ENCODE peak calls at places on chromosomes 6 and 20, in four cellular contexts. One of them, this sample, is unnamed.

GRCh38 chr6:89440200-89440599 is 7.2 kb downstream of the ANKRD6 start:
- DNase-seq in memory B cell: no peak
- DNase-seq in kidney tubule cell: no peak
- DNase-seq in COR-L47: no peak
- DNase-seq in this sample: no peak

GRCh38 chr6:37714836-37715425 is 17.2 kb upstream of the MDGA1 start:
- DNase-seq in memory B cell: no peak
- DNase-seq in COR-L47: no peak
- DNase-seq in kidney tubule cell: peak; percentile 2
- DNase-seq in this sample: no peak

GRCh38 chr20:25867776-25868649 is 171.4 kb upstream of the ZNF337 start:
- DNase-seq in kidney tubule cell: peak; percentile 75
- DNase-seq in COR-L47: no peak
- DNase-seq in memory B cell: no peak
- DNase-seq in this sample: peak; percentile 78

GRCh38 chr6:107564223-107564855 is 74.4 kb downstream of the SOBP start:
- DNase-seq in COR-L47: no peak
- DNase-seq in memory B cell: no peak
- DNase-seq in kidney tubule cell: no peak
- DNase-seq in this sample: no peak

GRCh38 chr6:112360498-112360897 is 13.4 kb downstream of the RFPL4B start:
- DNase-seq in COR-L47: no peak
- DNase-seq in kidney tubule cell: no peak
- DNase-seq in memory B cell: no peak
- DNase-seq in this sample: no peak

GRCh38 chr20:58691773-58692578 is 624 bp upstream of the NPEPL1 start:
- DNase-seq in memory B cell: no peak
- DNase-seq in kidney tubule cell: no peak
- DNase-seq in COR-L47: no peak
- DNase-seq in this sample: no peak

GRCh38 chr20:59122377-59122932 is 41.2 kb upstream of the ZNF831 start:
- DNase-seq in COR-L47: no peak
- DNase-seq in kidney tubule cell: no peak
- DNase-seq in memory B cell: no peak
- DNase-seq in this sample: no peak

GRCh38 chr6:165468836-165469235 is 159.4 kb upstream of the C6orf118 start:
- DNase-seq in memory B cell: no peak
- DNase-seq in kidney tubule cell: no peak
- DNase-seq in COR-L47: no peak
- DNase-seq in this sample: no peak

GRCh38 chr6:7050911-7051779 is 56.6 kb upstream of the RREB1 start:
- DNase-seq in COR-L47: no peak
- DNase-seq in kidney tubule cell: peak; percentile 94
- DNase-seq in memory B cell: no peak
- DNase-seq in this sample: peak; percentile 46

GRCh38 chr6:107369493-107369892 is 89.9 kb downstream of the PDSS2 start:
- DNase-seq in COR-L47: no peak
- DNase-seq in memory B cell: no peak
- DNase-seq in kidney tubule cell: no peak
- DNase-seq in this sample: no peak

GRCh38 chr6:113352831-113353230 is 504.3 kb upstream of the MARCKS start:
- DNase-seq in memory B cell: no peak
- DNase-seq in kidney tubule cell: no peak
- DNase-seq in COR-L47: no peak
- DNase-seq in this sample: no peak

This sample was measured in activated naive CD4-positive, alpha-beta T cell treated with anti-CD3 and anti-CD28 coated beads, Interleukin-2, amount 50 U/mL, for 16 hours.